ENCODE peak calls at places on chromosome 9, in seven cellular contexts. W is hepatocyte, G is Panc1, Q is psoas muscle, S is left ventricle myocardium inferior, U is dorsolateral prefrontal cortex, R is HepG2. K is an unnamed sample.

GRCh38 chr9:131346559-131346958 is 47.3 kb upstream of the PRRC2B start:
- DNase-seq in W (no peak), U (no peak), Q (no peak), R (no peak), S (no peak), G (no peak), K (no peak)

GRCh38 chr9:14345586-14346237 is 31.8 kb upstream of the NFIB start:
- DNase-seq in U (no peak), S (no peak), G (no peak), W (no peak), Q (peak; percentile 31), R (no peak), K (no peak)

GRCh38 chr9:113998529-113999255 is 79.4 kb downstream of the AMBP start:
- DNase-seq in U (no peak), W (peak; percentile 32), S (no peak), G (no peak), R (no peak), Q (no peak), K (no peak)

GRCh38 chr9:89790542-89791109 is 185.8 kb downstream of the GADD45G start:
- DNase-seq in R (no peak), G (no peak), W (no peak), U (no peak), S (no peak), Q (no peak), K (no peak)

GRCh38 chr9:115291841-115292240 is 173.9 kb upstream of the TNC start:
- DNase-seq in R (no peak), G (no peak), U (no peak), S (no peak), Q (no peak), W (peak; percentile 55), K (no peak)

GRCh38 chr9:93944011-93944410 is 11.1 kb downstream of the BARX1 start:
- DNase-seq in R (no peak), W (no peak), U (no peak), G (no peak), Q (no peak), S (no peak), K (no peak)

GRCh38 chr9:119009253-119009652 is 360.0 kb downstream of the BRINP1 start:
- DNase-seq in Q (no peak), W (no peak), G (peak; percentile 13), U (no peak), S (no peak), R (no peak), K (no peak)

GRCh38 chr9:81456431-81456970 is 232.8 kb downstream of the TLE1 start:
- DNase-seq in G (no peak), Q (no peak), S (no peak), W (no peak), U (no peak), R (no peak), K (no peak)

GRCh38 chr9:17799383-17799782 is 220.5 kb downstream of the SH3GL2 start:
- DNase-seq in R (no peak), U (no peak), Q (no peak), S (no peak), W (no peak), G (no peak), K (no peak)

GRCh38 chr9:91001146-91001611 is 199.6 kb downstream of the SYK start:
- DNase-seq in W (no peak), S (no peak), R (no peak), Q (no peak), U (no peak), G (no peak), K (no peak)

GRCh38 chr9:83220737-83221136 is 157.8 kb upstream of the RASEF start:
- DNase-seq in U (no peak), R (peak; percentile 30), S (no peak), W (peak; percentile 65), Q (no peak), G (no peak), K (no peak)

GRCh38 chr9:119736478-119737454 is 367.5 kb upstream of the BRINP1 start:
- DNase-seq in R (no peak), G (no peak), S (no peak), U (peak; percentile 43), Q (no peak), W (no peak), K (no peak)

GRCh38 chr9:128887049-128887448 is 5.1 kb downstream of the LRRC8A start:
- DNase-seq in G (no peak), W (no peak), U (no peak), Q (no peak), R (no peak), S (no peak), K (no peak)

GRCh38 chr9:128885798-128886197 is 3.9 kb downstream of the LRRC8A start:
- DNase-seq in R (no peak), U (no peak), G (no peak), W (no peak), S (no peak), Q (no peak), K (no peak)

GRCh38 chr9:128886211-128886826 is 4.4 kb downstream of the LRRC8A start:
- DNase-seq in R (no peak), W (no peak), U (no peak), Q (no peak), S (no peak), G (no peak), K (no peak)

GRCh38 chr9:128885376-128885775 is 3.4 kb downstream of the LRRC8A start:
- DNase-seq in R (no peak), U (no peak), W (no peak), G (no peak), S (no peak), Q (no peak), K (no peak)

DNA sequence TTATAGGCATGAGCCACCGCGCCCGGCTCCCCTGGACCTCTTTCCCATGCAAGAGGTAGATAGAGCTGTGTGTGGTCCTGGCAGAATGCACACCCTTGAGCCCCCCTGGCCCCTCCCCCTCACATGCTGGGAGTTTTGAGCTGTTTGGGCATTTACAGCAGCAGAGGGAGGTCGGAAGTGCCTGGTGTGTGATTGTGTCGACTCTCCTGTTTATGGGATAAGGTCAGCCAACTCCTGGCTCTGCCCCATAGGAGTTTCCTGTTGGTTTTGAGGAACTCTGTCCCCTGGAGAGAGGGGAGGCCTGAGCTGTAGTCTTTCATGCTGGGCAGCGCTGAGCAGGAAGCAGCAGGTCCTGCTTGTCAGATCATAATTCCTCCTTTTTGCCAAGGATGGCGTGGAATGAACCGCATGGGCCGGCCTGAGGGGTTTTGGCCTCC is 6.0 kb downstream of the LRRC8A start:
- DNase-seq in Q (no peak), S (no peak), W (no peak), R (no peak), U (no peak), G (no peak), K (no peak)
- H3K27ac ChIP-seq in Q (no peak overlapping the region), S (peak overlapping the region; percentile 98), W (no peak overlapping the region), R (no peak overlapping the region), U (no peak overlapping the region), G (no peak overlapping the region), K (no peak overlapping the region)

GRCh38 chr9:88555581-88555980 is 20.6 kb downstream of the NXNL2 start:
- DNase-seq in W (no peak), S (no peak), G (no peak), U (no peak), R (no peak), Q (no peak), K (no peak)

GRCh38 chr9:88559661-88560060 is 24.7 kb downstream of the NXNL2 start:
- DNase-seq in Q (no peak), G (no peak), R (no peak), U (no peak), W (no peak), S (no peak), K (no peak)
- TF ChIP-seq CTCF in Q (no peak), G (no peak), R (no peak), U (no peak), W (peak; percentile 13), S (no peak), K (no peak)

DNA sequence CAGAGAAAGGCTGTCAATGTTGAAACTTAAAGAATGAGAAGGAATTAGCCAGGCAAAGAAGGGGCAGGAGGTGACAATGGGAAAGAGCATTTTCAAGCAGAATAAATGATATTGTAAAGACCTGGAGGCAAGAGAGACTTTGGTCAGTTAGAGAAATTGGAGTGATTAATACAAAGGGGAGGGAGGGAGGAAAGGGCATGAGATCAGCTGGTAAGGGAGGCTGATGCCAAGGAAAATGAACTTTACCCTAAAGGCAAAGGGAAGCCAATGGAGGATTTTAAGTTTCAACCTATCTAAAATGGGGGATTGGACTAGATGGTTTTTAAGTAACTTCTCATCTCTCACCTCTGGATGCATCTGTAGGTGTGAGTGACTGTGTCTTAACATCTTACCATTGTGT is 23.3 kb downstream of the C5 start:
- DNase-seq in U (no peak), G (no peak), R (peak; percentile 3), S (no peak), Q (no peak), W (no peak), K (no peak)
- H3K27ac ChIP-seq in U (no peak overlapping the region), G (no peak overlapping the region), R (peak overlapping the region; percentile 30), S (no peak overlapping the region), Q (no peak overlapping the region), W (no peak overlapping the region), K (no peak overlapping the region)

GRCh38 chr9:128409998-128410397 is 10.7 kb upstream of the CERCAM start:
- DNase-seq in R (peak; percentile 24), Q (no peak), G (no peak), W (no peak), U (peak; percentile 67), S (no peak), K (no peak)
- TF ChIP-seq CTCF in R (peak; percentile 49), Q (no peak), G (peak; percentile 27), W (peak; percentile 12), U (peak; percentile 37), S (peak; percentile 36), K (no peak)

DNA sequence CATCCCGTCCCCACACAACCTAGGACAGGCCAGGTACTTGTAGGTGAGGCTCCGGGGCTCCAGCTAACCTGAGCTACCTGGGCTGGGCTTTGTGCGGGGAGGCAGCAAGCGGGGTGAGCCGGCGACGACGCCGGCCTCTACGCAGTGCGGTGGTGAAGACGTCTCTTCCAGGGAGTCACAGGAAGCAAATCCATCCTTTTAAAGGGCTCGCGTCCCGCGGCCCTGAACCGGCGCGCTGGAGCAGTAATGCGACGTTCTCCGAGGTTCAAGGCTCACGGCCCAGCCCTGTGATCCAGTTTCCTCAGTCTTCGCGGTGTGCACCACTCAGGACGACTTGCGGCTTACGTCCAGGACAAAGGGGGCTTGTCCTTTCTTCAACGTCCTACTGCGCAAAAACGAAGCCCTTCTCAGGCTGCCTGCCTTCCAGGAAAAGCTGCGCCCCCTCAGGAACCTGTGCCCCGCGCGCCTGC is 476 bp upstream of the SPIN1 start:
- DNase-seq in S (peak; percentile 32), U (peak; percentile 62), Q (peak; percentile 40), W (peak; percentile 72), R (peak; percentile 20), G (no peak), K (peak; percentile 45)
- H3K27ac ChIP-seq in S (peak overlapping the region; percentile 94), U (peak overlapping the region; percentile 94), Q (peak overlapping the region; percentile 63), W (peak overlapping the region; percentile 99), R (no peak overlapping the region), G (peak overlapping the region; percentile 90), K (peak overlapping the region; percentile 45)

K was measured in CD4-positive, alpha-beta T cell.